ENCODE peak calls at places on chromosomes 12 and 14, in four cellular contexts. Z is AG04450, N is pancreas, E is Calu3. H is an unnamed sample.

GRCh38 chr12:78712834-78713455 is 151.6 kb upstream of the SYT1 start:
- DNase-seq in E (no peak), Z (no peak), N (no peak), H (no peak)

GRCh38 chr12:115923851-115924250 is 353.6 kb downstream of the MED13L start:
- DNase-seq in N (no peak), E (no peak), Z (no peak), H (no peak)

GRCh38 chr12:128261757-128262156 is 5.2 kb upstream of the TMEM132C start:
- DNase-seq in N (no peak), Z (no peak), E (no peak), H (no peak)

GRCh38 chr12:113088971-113089756 is 32.6 kb downstream of the DTX1 start:
- DNase-seq in Z (no peak), N (no peak), E (no peak), H (peak; percentile 28)

GRCh38 chr14:95255487-95255886 is 64.2 kb downstream of the CLMN start:
- DNase-seq in Z (no peak), N (no peak), E (peak; percentile 86), H (peak; percentile 91)

GRCh38 chr14:89489796-89490506 is 72.9 kb upstream of the FOXN3 start:
- DNase-seq in N (no peak), E (no peak), Z (no peak), H (no peak)

GRCh38 chr12:104172564-104172935 is 34.5 kb upstream of the NFYB start:
- DNase-seq in E (no peak), Z (no peak), N (no peak), H (no peak)

GRCh38 chr14:91376547-91377477 is 40.8 kb downstream of the CCDC88C start:
- DNase-seq in N (no peak), Z (no peak), E (no peak), H (no peak)

GRCh38 chr14:65414961-65415589 is 2.5 kb downstream of the FUT8 start:
- DNase-seq in Z (peak; percentile 6), E (peak; percentile 10), N (no peak), H (no peak)

GRCh38 chr14:50666772-50667490 is 1.2 kb downstream of the SAV1 start:
- DNase-seq in E (peak; percentile 28), Z (no peak), N (no peak), H (peak; percentile 43)

GRCh38 chr14:101496779-101497420 is 64.4 kb upstream of the DIO3 start:
- DNase-seq in Z (no peak), E (no peak), N (no peak), H (peak; percentile 11)

GRCh38 chr12:93778306-93778705 is 101.1 kb downstream of the CRADD start:
- DNase-seq in N (no peak), Z (peak; percentile 64), E (no peak), H (peak; percentile 34)

GRCh38 chr12:112303799-112304198 is 78.4 kb downstream of the HECTD4 start:
- DNase-seq in N (no peak), Z (no peak), E (no peak), H (no peak)

GRCh38 chr14:64324461-64325255 is 30.5 kb upstream of the ESR2 start:
- DNase-seq in E (no peak), Z (no peak), N (no peak), H (no peak)

GRCh38 chr14:52755607-52756316 is 25.8 kb downstream of the STYX start:
- DNase-seq in N (no peak), Z (no peak), E (no peak), H (no peak)

GRCh38 chr12:3207174-3207573 is 130.0 kb downstream of the TSPAN9 start:
- DNase-seq in Z (no peak), N (no peak), E (no peak), H (no peak)

GRCh38 chr14:61328629-61329262 is 7.4 kb downstream of the PRKCH start:
- DNase-seq in N (no peak), Z (no peak), E (no peak), H (no peak)

GRCh38 chr12:29519585-29520182 is 22.2 kb upstream of the OVCH1 start:
- DNase-seq in N (no peak), Z (peak; percentile 36), E (peak; percentile 42), H (no peak)